ENCODE peak calls at places on chromosome 7, in five cellular contexts. Z is lower lobe of right lung; D is foreskin keratinocyte; S is psoas muscle; G is naive thymus-derived CD8-positive, alpha-beta T cell. Q is an unnamed sample.

GRCh38 chr7:19442016-19442785 is 266.6 kb downstream of the POLR1F start:
- ATAC-seq in S (no peak), G (no peak), D (peak), Z (no peak), Q (no peak)

GRCh38 chr7:124152859-124153692 is 120.2 kb upstream of the TMEM229A start:
- ATAC-seq in D (peak), Z (no peak), G (no peak), S (no peak), Q (no peak)

GRCh38 chr7:70681847-70682350 is 450.0 kb upstream of the GALNT17 start:
- ATAC-seq in S (no peak), Z (no peak), D (no peak), G (peak), Q (no peak)

GRCh38 chr7:26490631-26491624 is 199.3 kb downstream of the SNX10 start:
- ATAC-seq in Z (no peak), D (peak), G (no peak), S (peak), Q (no peak)

GRCh38 chr7:49443515-49443914 is 329.9 kb upstream of the VWC2 start:
- ATAC-seq in G (no peak), S (no peak), D (no peak), Z (no peak), Q (no peak)

GRCh38 chr7:87426160-87426559 is 49.3 kb downstream of the ABCB4 start:
- ATAC-seq in D (no peak), G (no peak), Z (no peak), S (no peak), Q (no peak)

GRCh38 chr7:16430133-16430532 is 8.8 kb upstream of the CRPPA start:
- ATAC-seq in Z (no peak), S (no peak), D (peak), G (no peak), Q (no peak)

GRCh38 chr7:44434201-44434600 is 56.3 kb downstream of the NUDCD3 start:
- ATAC-seq in S (no peak), D (no peak), G (no peak), Z (no peak), Q (no peak)

GRCh38 chr7:148093375-148094166 is 497.0 kb upstream of the C7orf33 start:
- ATAC-seq in G (no peak), Z (no peak), S (no peak), D (no peak), Q (no peak)

GRCh38 chr7:84196007-84196551 is 1.5 kb upstream of the SEMA3A start:
- ATAC-seq in D (no peak), Z (no peak), G (no peak), S (no peak), Q (peak)

GRCh38 chr7:43735403-43735801 is 6.1 kb upstream of the COA1 start:
- ATAC-seq in G (no peak), S (no peak), D (no peak), Z (no peak), Q (no peak)

GRCh38 chr7:87144173-87144657 is 8.0 kb upstream of the DMTF1 start:
- ATAC-seq in G (no peak), D (no peak), S (no peak), Z (no peak), Q (no peak)

GRCh38 chr7:151616443-151617213 is 96.9 kb upstream of the RHEB start:
- ATAC-seq in S (no peak), G (no peak), Z (peak), D (no peak), Q (no peak)

GRCh38 chr7:128022631-128023532 is 8.4 kb downstream of the LRRC4 start:
- ATAC-seq in D (peak), G (no peak), S (peak), Z (peak), Q (peak)